ENCODE peak calls at places on chromosomes 6 and 20, in nine cellular contexts. J is IMR-90; V is activated CD8-positive, alpha-beta T cell treated with anti-CD3 and anti-CD28 coated beads for 36 hours; E is ascending aorta; S is Calu3; X is fibroblast of pulmonary artery; O is foreskin fibroblast; H is GM23338; C is spleen. B is an unnamed sample.

GRCh38 chr6:3755637-3756515 is 4.4 kb upstream of the PXDC1 start:
- DNase-seq in E (peak; percentile 7), J (no peak), O (peak; percentile 26), H (peak; percentile 74), V (no peak), S (no peak), X (no peak), C (no peak), B (no peak)

GRCh38 chr6:56661298-56661697 is 18.6 kb upstream of the DST start:
- DNase-seq in J (no peak), S (no peak), O (no peak), V (no peak), C (no peak), E (no peak), H (peak; percentile 67), X (no peak), B (no peak)

GRCh38 chr6:145814501-145815350 is at the start of gene FBXO30:
- DNase-seq in X (peak; percentile 89), O (peak; percentile 97), V (peak; percentile 85), S (peak; percentile 83), H (peak; percentile 90), J (peak; percentile 80), E (peak; percentile 96), C (peak; percentile 97), B (peak; percentile 87)

GRCh38 chr6:75952132-75952531 is 120.3 kb downstream of the IMPG1 start:
- DNase-seq in H (no peak), C (no peak), O (no peak), J (no peak), V (no peak), X (no peak), E (no peak), S (no peak), B (no peak)

GRCh38 chr20:63977392-63978276 is 1.8 kb downstream of the SAMD10 start:
- DNase-seq in S (peak; percentile 60), E (no peak), X (peak; percentile 63), O (peak; percentile 78), V (peak; percentile 87), H (no peak), C (peak; percentile 79), J (peak; percentile 88), B (peak; percentile 68)

GRCh38 chr20:24954151-24954550 is 5.1 kb downstream of the CST7 start:
- DNase-seq in C (no peak), H (no peak), S (no peak), V (no peak), X (no peak), O (no peak), E (no peak), J (no peak), B (no peak)

GRCh38 chr6:54618597-54618996 is 228.0 kb upstream of the FAM83B start:
- DNase-seq in O (no peak), H (no peak), X (no peak), V (no peak), S (no peak), C (no peak), E (no peak), J (no peak), B (no peak)

GRCh38 chr6:168158280-168158979 is 79.4 kb upstream of the FRMD1 start:
- DNase-seq in S (peak; percentile 32), V (no peak), X (no peak), C (no peak), E (no peak), O (peak; percentile 46), H (no peak), J (no peak), B (no peak)

GRCh38 chr20:56628873-56629463 is at the start of gene TFAP2C:
- DNase-seq in C (no peak), E (no peak), H (peak; percentile 85), X (peak; percentile 20), J (no peak), V (peak; percentile 46), S (peak; percentile 91), O (peak; percentile 95), B (no peak)

GRCh38 chr20:4896971-4897497 is 104.3 kb downstream of the SLC23A2 start:
- DNase-seq in H (peak; percentile 70), C (peak; percentile 85), J (no peak), E (no peak), O (no peak), V (peak; percentile 34), S (no peak), X (no peak), B (no peak)

GRCh38 chr20:62651285-62652021 is 9.2 kb downstream of the SLCO4A1 start:
- DNase-seq in E (peak; percentile 78), X (peak; percentile 50), O (peak; percentile 47), H (peak; percentile 39), C (peak; percentile 92), S (no peak), J (peak; percentile 49), V (peak; percentile 96), B (peak; percentile 63)

GRCh38 chr6:89843070-89843469 is 13.4 kb downstream of the CASP8AP2 start:
- DNase-seq in V (no peak), H (no peak), X (peak; percentile 17), O (peak; percentile 33), E (no peak), J (peak; percentile 34), S (no peak), C (no peak), B (no peak)

GRCh38 chr6:89836637-89837222 is 7.0 kb downstream of the CASP8AP2 start:
- DNase-seq in S (no peak), C (no peak), O (no peak), E (no peak), J (no peak), X (no peak), H (no peak), V (no peak), B (no peak)

GRCh38 chr6:89840538-89840937 is 10.9 kb downstream of the CASP8AP2 start:
- DNase-seq in S (no peak), H (no peak), J (peak; percentile 41), O (peak; percentile 28), C (no peak), E (no peak), V (no peak), X (peak; percentile 49), B (no peak)

DNA sequence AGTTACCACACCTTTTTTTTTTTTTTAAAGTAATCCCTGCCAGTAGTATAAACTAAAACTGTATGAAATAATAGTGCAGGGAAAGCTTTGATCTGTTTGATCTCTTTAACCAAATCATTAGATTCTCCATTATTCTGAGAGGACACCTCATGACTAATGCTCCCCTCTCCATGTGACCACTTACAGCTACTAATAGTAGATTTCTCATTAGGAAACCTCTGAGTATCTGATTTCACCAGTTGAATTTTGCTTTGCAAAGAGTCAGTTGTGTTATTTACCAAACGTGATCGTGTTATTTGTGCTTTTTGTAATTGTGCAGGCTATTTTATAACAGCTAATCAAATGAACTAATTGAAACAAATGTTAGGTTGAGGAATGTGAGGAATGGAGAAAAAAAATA is 12.5 kb downstream of the CASP8AP2 start:
- DNase-seq in C (no peak), S (no peak), H (no peak), V (no peak), E (no peak), X (no peak), J (peak; percentile 42), O (peak; percentile 49), B (no peak)
- TF ChIP-seq CTCF in C (no peak), S (no peak), H (no peak), V (no peak), E (no peak), X (no peak), J (no peak), O (no peak), B (no peak)

GRCh38 chr6:28497306-28497705 is 18.3 kb downstream of the GPX6 start:
- DNase-seq in H (no peak), X (no peak), S (no peak), V (no peak), E (no peak), J (no peak), O (no peak), C (no peak), B (no peak)

GRCh38 chr6:28501259-28501658 is 14.3 kb downstream of the GPX6 start:
- DNase-seq in J (no peak), H (no peak), O (no peak), E (no peak), V (no peak), S (no peak), C (no peak), X (no peak), B (no peak)

GRCh38 chr6:28491984-28492317 is 23.6 kb downstream of the GPX6 start:
- DNase-seq in H (no peak), E (no peak), J (no peak), O (no peak), X (no peak), C (no peak), S (no peak), V (no peak), B (no peak)

GRCh38 chr6:28497893-28498292 is 17.7 kb downstream of the GPX6 start:
- DNase-seq in V (no peak), S (no peak), X (no peak), E (no peak), H (no peak), J (no peak), C (no peak), O (no peak), B (no peak)

DNA sequence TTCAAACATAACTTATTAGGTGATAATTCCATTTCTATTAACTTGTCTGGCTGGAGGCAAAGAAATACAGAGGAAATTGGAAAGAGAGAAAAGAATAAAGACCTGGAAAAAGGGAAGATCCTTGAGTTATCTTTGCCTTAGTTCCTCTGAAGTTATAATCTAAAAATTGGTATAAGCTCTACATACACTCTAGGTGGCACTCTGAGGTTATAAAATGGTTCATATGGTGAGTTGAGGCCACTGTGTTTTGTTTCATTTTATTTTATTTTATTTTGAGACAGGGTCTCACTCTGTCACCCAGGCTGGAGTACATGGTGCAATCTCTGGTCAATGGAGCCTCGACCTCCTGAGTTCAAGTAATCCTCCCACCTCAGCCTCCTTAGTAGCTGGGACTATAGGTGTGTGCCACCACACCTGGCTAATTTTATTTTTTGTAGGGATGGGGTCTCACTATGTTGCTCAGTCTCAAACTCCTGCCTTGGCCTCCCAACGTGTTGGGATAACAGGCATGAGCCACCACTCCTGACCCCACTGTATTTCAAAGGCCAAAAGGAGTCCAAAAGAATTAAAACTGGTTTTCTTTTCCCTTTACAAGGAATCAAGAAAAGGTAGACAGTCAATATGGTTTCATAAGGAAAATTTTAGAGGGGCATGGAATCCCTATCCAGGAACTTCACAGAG is 19.4 kb downstream of the GPX6 start:
- DNase-seq in J (no peak), S (no peak), H (no peak), V (no peak), O (peak; percentile 6), C (no peak), E (no peak), X (peak; percentile 29), B (no peak)
- TF ChIP-seq CTCF in J (peak; percentile 17), S (no peak), H (peak; percentile 51), V (peak; percentile 51), O (no peak), C (no peak), E (no peak), X (peak; percentile 23), B (no peak)

GRCh38 chr20:18793625-18794427 is 19.8 kb upstream of the SCP2D1 start:
- DNase-seq in C (peak; percentile 96), S (peak; percentile 45), X (peak; percentile 92), J (peak; percentile 87), H (peak; percentile 96), O (peak; percentile 93), E (peak; percentile 94), V (peak; percentile 93), B (peak; percentile 79)
- TF ChIP-seq CTCF in C (peak; percentile 19), S (no peak), X (no peak), J (no peak), H (peak; percentile 48), O (no peak), E (no peak), V (no peak), B (no peak)

DNA sequence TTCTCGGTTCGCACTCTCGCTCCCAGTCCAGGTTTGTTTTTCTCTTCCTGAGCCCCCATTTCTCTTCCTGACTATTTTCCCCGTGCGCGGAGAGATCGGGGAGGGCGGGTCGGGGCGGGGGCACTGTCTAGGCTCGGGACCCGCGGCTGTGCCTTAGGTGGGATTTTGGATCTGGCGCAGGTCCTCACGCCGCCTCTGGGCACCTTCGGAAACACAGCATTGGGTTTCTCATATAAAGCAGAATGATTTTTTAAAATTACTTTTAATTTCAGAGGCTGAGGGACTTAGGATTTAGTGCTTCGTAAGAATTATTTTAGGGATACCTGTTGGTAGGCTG is 324 bp downstream of the STX11 start:
- DNase-seq in J (peak; percentile 18), X (peak; percentile 18), O (peak; percentile 66), S (peak; percentile 10), E (peak; percentile 68), C (peak; percentile 85), H (peak; percentile 83), V (peak; percentile 72), B (peak; percentile 29)
- TF ChIP-seq CTCF in J (no peak), X (peak; percentile 7), O (peak; percentile 24), S (no peak), E (peak; percentile 15), C (peak; percentile 32), H (peak; percentile 33), V (peak; percentile 68), B (peak; percentile 46)